ENCODE peak calls at places on chromosomes 7 and 10, in seven cellular contexts. P is uterus, E is K562, M is ovary, L is suprapubic skin, F is A549, X is GM12892. H is an unnamed sample.

GRCh38 chr7:139776486-139777303 is 1.1 kb downstream of the HIPK2 start:
- DNase-seq in P (no peak), E (peak; percentile 64), M (peak; percentile 28), L (no peak), F (peak; percentile 31), X (no peak), H (peak; percentile 56)

GRCh38 chr7:20152057-20152456 is 65.1 kb downstream of the MACC1 start:
- DNase-seq in P (no peak), E (no peak), M (no peak), L (no peak), F (no peak), X (no peak), H (no peak)

GRCh38 chr7:75639071-75639892 is 99.5 kb downstream of the HIP1 start:
- DNase-seq in P (peak; percentile 38), E (peak; percentile 73), M (peak; percentile 58), L (no peak), F (peak; percentile 65), X (peak; percentile 50), H (no peak)

GRCh38 chr10:24882047-24882698 is 70.2 kb downstream of the PRTFDC1 start:
- DNase-seq in P (no peak), E (no peak), M (no peak), L (no peak), F (no peak), X (no peak), H (no peak)

GRCh38 chr10:24821986-24822385 is 98.3 kb upstream of the ARHGAP21 start:
- DNase-seq in P (no peak), E (no peak), M (no peak), L (no peak), F (peak; percentile 48), X (no peak), H (peak; percentile 8)

GRCh38 chr10:15136129-15136726 is 32.3 kb downstream of the NMT2 start:
- DNase-seq in P (no peak), E (no peak), M (no peak), L (no peak), F (no peak), X (no peak), H (no peak)

GRCh38 chr7:51140203-51140938 is 176.2 kb downstream of the COBL start:
- DNase-seq in P (no peak), E (no peak), M (no peak), L (no peak), F (no peak), X (no peak), H (no peak)

GRCh38 chr7:80218723-80219122 is 84.1 kb downstream of the GNAI1 start:
- DNase-seq in P (no peak), E (no peak), M (no peak), L (no peak), F (peak; percentile 81), X (no peak), H (peak; percentile 37)

GRCh38 chr7:30907527-30908267 is 4.0 kb upstream of the AQP1 start:
- DNase-seq in P (no peak), E (no peak), M (no peak), L (no peak), F (no peak), X (no peak), H (no peak)

GRCh38 chr10:7373039-7373438 is 37.8 kb downstream of the SFMBT2 start:
- DNase-seq in P (no peak), E (no peak), M (no peak), L (no peak), F (no peak), X (no peak), H (no peak)

GRCh38 chr7:82624337-82624736 is 180.8 kb upstream of the CACNA2D1 start:
- DNase-seq in P (no peak), E (no peak), M (no peak), L (no peak), F (no peak), X (no peak), H (no peak)

GRCh38 chr7:121473645-121474300 is 77.7 kb upstream of the FAM3C start:
- DNase-seq in P (no peak), E (no peak), M (no peak), L (no peak), F (no peak), X (no peak), H (no peak)

DNA sequence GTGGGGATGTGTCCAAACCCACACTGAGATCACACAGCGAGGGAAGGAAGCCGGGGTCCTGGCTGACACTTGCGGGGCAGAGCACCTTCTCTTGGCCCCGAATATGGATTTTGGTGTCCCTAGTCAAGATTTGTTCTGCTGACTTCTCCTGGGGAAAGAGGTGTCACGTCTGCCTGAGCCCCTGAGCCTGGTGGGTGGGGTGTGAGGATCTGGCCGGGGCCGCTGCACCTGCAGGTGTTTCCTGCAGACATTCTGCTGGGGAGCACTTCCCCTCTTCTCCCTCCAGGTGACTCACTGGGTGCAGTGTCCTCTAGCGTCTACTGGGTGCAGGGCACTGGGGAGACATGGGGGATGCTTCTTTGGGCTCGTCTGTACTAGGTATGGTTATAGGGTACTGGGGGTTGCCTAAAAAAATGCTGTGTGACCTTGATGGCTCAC is 99.2 kb downstream of the GRK5 start:
- DNase-seq in P (peak; percentile 53), E (peak; percentile 60), M (no peak), L (no peak), F (peak; percentile 51), X (peak; percentile 87), H (no peak)
- TF ChIP-seq POLR2A in P (no peak), E (no peak), M (no peak), L (no peak), F (no peak), X (peak; percentile 61), H (peak; percentile 0)

DNA sequence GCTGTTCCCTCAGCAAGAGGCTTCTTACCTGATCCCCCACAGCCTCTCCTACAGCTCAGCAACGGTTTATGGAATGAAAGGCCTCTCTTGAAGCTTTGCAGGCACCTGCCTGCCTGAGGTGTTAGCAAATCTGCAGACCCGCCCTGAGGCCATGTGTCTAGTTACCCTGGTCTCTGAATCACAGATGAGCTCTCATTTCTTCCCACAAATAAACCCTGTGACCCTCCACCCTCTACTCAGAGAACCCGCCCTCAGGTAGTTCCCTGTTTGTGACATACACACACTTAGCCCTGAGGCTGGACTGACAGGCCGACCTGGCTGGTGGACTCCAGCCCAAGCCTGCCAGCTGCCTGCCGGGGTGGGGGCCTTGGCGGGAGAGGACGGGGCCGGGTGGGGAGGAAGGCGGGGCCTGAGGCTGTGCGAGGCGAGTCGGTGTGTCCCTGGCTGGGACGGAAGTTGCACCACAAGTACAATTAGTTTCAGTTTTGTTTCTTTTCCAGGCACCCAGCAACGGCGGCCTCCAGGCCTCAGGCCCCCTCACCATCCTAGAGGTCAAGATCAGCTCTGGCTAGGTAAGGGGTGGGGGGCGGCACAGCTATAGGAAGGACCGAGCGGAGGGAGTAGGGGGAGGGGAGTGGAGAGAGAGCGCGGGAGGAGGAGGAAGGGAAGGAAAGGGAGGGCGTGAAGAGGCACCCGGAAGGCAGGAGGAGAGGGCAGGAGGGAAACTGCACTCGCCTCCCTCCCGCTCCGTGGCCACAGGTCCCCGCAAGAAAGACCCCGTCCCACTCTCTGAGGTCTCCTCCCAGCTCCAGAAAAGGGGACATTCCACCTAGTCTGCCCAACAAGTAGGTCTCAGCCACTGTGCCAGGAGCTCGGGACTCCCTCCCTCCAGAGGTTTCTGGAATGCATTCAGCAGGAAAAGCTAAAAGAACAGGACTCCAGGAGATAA is at the start of gene TRIM56:
- DNase-seq in P (peak; percentile 85), E (peak; percentile 94), M (peak; percentile 92), L (peak; percentile 94), F (peak; percentile 84), X (peak; percentile 90), H (peak; percentile 91)
- TF ChIP-seq POLR2A in P (peak; percentile 59), E (peak; percentile 90), M (peak; percentile 71), L (no peak), F (peak; percentile 65), X (peak; percentile 59), H (peak; percentile 62)

GRCh38 chr7:77327932-77328628 is 88.1 kb downstream of the GSAP start:
- DNase-seq in P (no peak), E (no peak), M (no peak), L (no peak), F (no peak), X (no peak), H (no peak)
- TF ChIP-seq POLR2A in P (no peak), E (no peak), M (no peak), L (no peak), F (no peak), X (no peak), H (no peak)

DNA sequence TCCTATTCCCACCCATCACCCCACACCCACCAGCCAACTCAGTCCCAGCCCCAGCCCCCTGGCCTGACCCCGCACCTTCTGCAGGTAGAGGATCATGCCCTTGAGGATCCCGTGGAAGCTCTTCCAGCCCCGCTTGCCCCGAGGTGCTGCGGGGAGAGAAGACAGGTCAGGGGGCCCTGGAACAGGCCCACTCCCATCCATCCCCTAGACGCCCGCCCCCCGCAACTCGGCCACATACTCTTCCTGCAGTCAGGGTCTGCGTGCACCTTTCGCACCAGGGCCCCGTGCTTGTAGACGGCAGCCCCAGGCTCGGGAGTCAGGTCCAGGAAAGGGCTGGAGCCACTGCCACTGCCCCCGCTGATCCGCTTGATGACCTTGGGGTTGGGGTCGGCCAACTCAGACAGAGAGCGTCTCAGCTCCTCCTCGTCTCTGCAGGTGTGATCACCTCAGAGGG is 9.6 kb downstream of the NFKB2 start:
- DNase-seq in P (no peak), E (no peak), M (no peak), L (no peak), F (no peak), X (no peak), H (no peak)
- TF ChIP-seq POLR2A in P (no peak), E (no peak), M (no peak), L (no peak), F (no peak), X (peak; percentile 16), H (no peak)

GRCh38 chr10:122374859-122375721 is 582 bp downstream of the PLEKHA1 start:
- DNase-seq in P (peak; percentile 51), E (peak; percentile 14), M (peak; percentile 64), L (no peak), F (peak; percentile 49), X (peak; percentile 46), H (peak; percentile 18)
- TF ChIP-seq POLR2A in P (peak; percentile 49), E (no peak), M (no peak), L (no peak), F (no peak), X (no peak), H (no peak)

DNA sequence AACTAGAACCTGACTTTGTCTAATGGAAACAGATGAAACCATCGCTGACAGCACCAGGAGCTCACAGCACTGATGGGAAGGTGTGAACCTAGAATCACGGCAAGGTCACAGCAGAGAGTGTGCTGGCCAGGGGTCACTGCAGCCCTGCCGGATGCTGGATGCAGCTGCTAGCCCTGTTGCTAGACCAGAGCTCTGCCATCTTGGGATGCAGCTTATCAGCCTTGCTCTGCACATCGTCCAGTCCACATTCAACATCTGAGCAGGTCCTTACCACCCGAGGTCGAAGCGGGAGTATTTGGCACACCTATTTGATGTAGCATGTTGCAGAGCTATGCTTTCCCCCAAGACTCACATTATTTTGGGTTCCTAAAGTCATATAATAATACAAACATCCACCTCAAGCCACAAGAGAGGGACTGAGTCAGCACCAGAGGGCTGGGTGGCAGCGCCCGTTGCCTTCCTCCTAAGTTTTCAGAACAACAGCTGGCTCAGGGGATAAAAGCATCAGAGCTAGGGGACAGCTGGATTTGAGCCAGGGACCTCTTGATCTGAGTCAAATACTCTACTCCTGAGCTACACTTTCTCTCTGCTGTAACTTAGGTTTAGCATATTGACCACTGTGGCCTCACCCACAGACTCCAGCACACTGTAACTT is 135.3 kb downstream of the ZNF467 start:
- DNase-seq in P (no peak), E (no peak), M (no peak), L (no peak), F (no peak), X (no peak), H (no peak)
- TF ChIP-seq POLR2A in P (no peak), E (no peak), M (no peak), L (no peak), F (no peak), X (no peak), H (no peak)